ENCODE peak calls at places on chromosomes 3 and 15, in seven cellular contexts. One of them, this sample, is unnamed.

GRCh38 chr15:36958611-36959010 is 141.7 kb downstream of the MEIS2 start:
- DNase-seq in AG08395: no peak
- DNase-seq in NCI-H1436: no peak
- DNase-seq in activated CD4-positive, alpha-beta T cell treated with anti-CD3 and anti-CD28 coated beads for 24 hours: no peak
- DNase-seq in retina: no peak
- DNase-seq in OCI-LY7: no peak
- DNase-seq in SK-MEL-5: no peak
- DNase-seq in this sample: no peak

GRCh38 chr3:9732080-9732752 is 681 bp downstream of the BRPF1 start:
- DNase-seq in AG08395: peak; percentile 18
- DNase-seq in NCI-H1436: no peak
- DNase-seq in activated CD4-positive, alpha-beta T cell treated with anti-CD3 and anti-CD28 coated beads for 24 hours: no peak
- DNase-seq in retina: no peak
- DNase-seq in SK-MEL-5: no peak
- DNase-seq in OCI-LY7: peak; percentile 19
- DNase-seq in this sample: no peak

GRCh38 chr15:92656089-92656488 is 514 bp upstream of the FAM174B start:
- DNase-seq in NCI-H1436: no peak
- DNase-seq in activated CD4-positive, alpha-beta T cell treated with anti-CD3 and anti-CD28 coated beads for 24 hours: no peak
- DNase-seq in SK-MEL-5: no peak
- DNase-seq in retina: no peak
- DNase-seq in OCI-LY7: no peak
- DNase-seq in AG08395: no peak
- DNase-seq in this sample: no peak

GRCh38 chr3:11878837-11879236 is 32.2 kb upstream of the TAMM41 start:
- DNase-seq in NCI-H1436: no peak
- DNase-seq in activated CD4-positive, alpha-beta T cell treated with anti-CD3 and anti-CD28 coated beads for 24 hours: no peak
- DNase-seq in AG08395: no peak
- DNase-seq in retina: no peak
- DNase-seq in OCI-LY7: no peak
- DNase-seq in SK-MEL-5: no peak
- DNase-seq in this sample: no peak

GRCh38 chr3:71652786-71653419 is 69.4 kb upstream of the FOXP1 start:
- DNase-seq in AG08395: peak; percentile 65
- DNase-seq in OCI-LY7: peak; percentile 71
- DNase-seq in NCI-H1436: no peak
- DNase-seq in SK-MEL-5: peak; percentile 75
- DNase-seq in retina: peak; percentile 58
- DNase-seq in activated CD4-positive, alpha-beta T cell treated with anti-CD3 and anti-CD28 coated beads for 24 hours: no peak
- DNase-seq in this sample: peak; percentile 23

GRCh38 chr3:11099306-11099705 is 55.0 kb upstream of the HRH1 start:
- DNase-seq in OCI-LY7: no peak
- DNase-seq in SK-MEL-5: no peak
- DNase-seq in AG08395: no peak
- DNase-seq in activated CD4-positive, alpha-beta T cell treated with anti-CD3 and anti-CD28 coated beads for 24 hours: no peak
- DNase-seq in retina: no peak
- DNase-seq in NCI-H1436: no peak
- DNase-seq in this sample: no peak

GRCh38 chr3:23075478-23075877 is 127.6 kb upstream of the UBE2E2 start:
- DNase-seq in OCI-LY7: no peak
- DNase-seq in NCI-H1436: no peak
- DNase-seq in AG08395: peak; percentile 55
- DNase-seq in retina: no peak
- DNase-seq in activated CD4-positive, alpha-beta T cell treated with anti-CD3 and anti-CD28 coated beads for 24 hours: no peak
- DNase-seq in SK-MEL-5: no peak
- DNase-seq in this sample: no peak

GRCh38 chr3:94115482-94115881 is 52.6 kb downstream of the NSUN3 start:
- DNase-seq in retina: peak; percentile 73
- DNase-seq in AG08395: peak; percentile 41
- DNase-seq in SK-MEL-5: peak; percentile 66
- DNase-seq in OCI-LY7: peak; percentile 3
- DNase-seq in activated CD4-positive, alpha-beta T cell treated with anti-CD3 and anti-CD28 coated beads for 24 hours: no peak
- DNase-seq in NCI-H1436: no peak
- DNase-seq in this sample: no peak

GRCh38 chr3:124636101-124636862 is 94.0 kb upstream of the UMPS start:
- DNase-seq in retina: no peak
- DNase-seq in NCI-H1436: no peak
- DNase-seq in AG08395: no peak
- DNase-seq in OCI-LY7: no peak
- DNase-seq in SK-MEL-5: no peak
- DNase-seq in activated CD4-positive, alpha-beta T cell treated with anti-CD3 and anti-CD28 coated beads for 24 hours: no peak
- DNase-seq in this sample: no peak

GRCh38 chr3:185760091-185760490 is 64.8 kb downstream of the IGF2BP2 start:
- DNase-seq in NCI-H1436: no peak
- DNase-seq in SK-MEL-5: no peak
- DNase-seq in activated CD4-positive, alpha-beta T cell treated with anti-CD3 and anti-CD28 coated beads for 24 hours: no peak
- DNase-seq in retina: no peak
- DNase-seq in OCI-LY7: no peak
- DNase-seq in AG08395: peak; percentile 17
- DNase-seq in this sample: no peak

GRCh38 chr3:37812497-37812896 is 49.2 kb upstream of the CTDSPL start:
- DNase-seq in retina: no peak
- DNase-seq in OCI-LY7: no peak
- DNase-seq in AG08395: no peak
- DNase-seq in SK-MEL-5: no peak
- DNase-seq in activated CD4-positive, alpha-beta T cell treated with anti-CD3 and anti-CD28 coated beads for 24 hours: no peak
- DNase-seq in NCI-H1436: no peak
- DNase-seq in this sample: no peak

GRCh38 chr3:111781561-111782446 is 77.3 kb upstream of the PHLDB2 start:
- DNase-seq in OCI-LY7: no peak
- DNase-seq in SK-MEL-5: no peak
- DNase-seq in AG08395: no peak
- DNase-seq in activated CD4-positive, alpha-beta T cell treated with anti-CD3 and anti-CD28 coated beads for 24 hours: no peak
- DNase-seq in NCI-H1436: no peak
- DNase-seq in retina: no peak
- DNase-seq in this sample: no peak

GRCh38 chr15:57220220-57220619 is 156.1 kb upstream of the CGNL1 start:
- DNase-seq in SK-MEL-5: peak; percentile 80
- DNase-seq in activated CD4-positive, alpha-beta T cell treated with anti-CD3 and anti-CD28 coated beads for 24 hours: no peak
- DNase-seq in OCI-LY7: no peak
- DNase-seq in AG08395: peak; percentile 42
- DNase-seq in retina: no peak
- DNase-seq in NCI-H1436: no peak
- DNase-seq in this sample: no peak

GRCh38 chr15:90205050-90205848 is 4.1 kb downstream of the SEMA4B start:
- DNase-seq in SK-MEL-5: no peak
- DNase-seq in AG08395: no peak
- DNase-seq in activated CD4-positive, alpha-beta T cell treated with anti-CD3 and anti-CD28 coated beads for 24 hours: no peak
- DNase-seq in retina: no peak
- DNase-seq in OCI-LY7: no peak
- DNase-seq in NCI-H1436: no peak
- DNase-seq in this sample: no peak

GRCh38 chr3:146326875-146327543 is 76.1 kb upstream of the PLSCR4 start:
- DNase-seq in OCI-LY7: peak; percentile 0
- DNase-seq in AG08395: peak; percentile 72
- DNase-seq in NCI-H1436: peak; percentile 43
- DNase-seq in SK-MEL-5: peak; percentile 81
- DNase-seq in activated CD4-positive, alpha-beta T cell treated with anti-CD3 and anti-CD28 coated beads for 24 hours: no peak
- DNase-seq in retina: peak; percentile 14
- DNase-seq in this sample: peak; percentile 37

GRCh38 chr15:88729581-88729980 is 73.7 kb upstream of the ACAN start:
- DNase-seq in AG08395: no peak
- DNase-seq in OCI-LY7: no peak
- DNase-seq in retina: no peak
- DNase-seq in SK-MEL-5: no peak
- DNase-seq in activated CD4-positive, alpha-beta T cell treated with anti-CD3 and anti-CD28 coated beads for 24 hours: no peak
- DNase-seq in NCI-H1436: no peak
- DNase-seq in this sample: no peak

GRCh38 chr15:68986292-68986691 is 28.2 kb upstream of the NOX5 start:
- DNase-seq in AG08395: no peak
- DNase-seq in retina: no peak
- DNase-seq in NCI-H1436: peak; percentile 60
- DNase-seq in activated CD4-positive, alpha-beta T cell treated with anti-CD3 and anti-CD28 coated beads for 24 hours: no peak
- DNase-seq in OCI-LY7: no peak
- DNase-seq in SK-MEL-5: no peak
- DNase-seq in this sample: no peak

GRCh38 chr3:4768021-4768420 is 211.2 kb upstream of the BHLHE40 start:
- DNase-seq in AG08395: no peak
- DNase-seq in OCI-LY7: no peak
- DNase-seq in retina: no peak
- DNase-seq in NCI-H1436: no peak
- DNase-seq in SK-MEL-5: no peak
- DNase-seq in activated CD4-positive, alpha-beta T cell treated with anti-CD3 and anti-CD28 coated beads for 24 hours: no peak
- DNase-seq in this sample: no peak

GRCh38 chr3:172658344-172659245 is 52.3 kb downstream of the NCEH1 start:
- DNase-seq in AG08395: peak; percentile 77
- DNase-seq in NCI-H1436: no peak
- DNase-seq in OCI-LY7: no peak
- DNase-seq in activated CD4-positive, alpha-beta T cell treated with anti-CD3 and anti-CD28 coated beads for 24 hours: no peak
- DNase-seq in SK-MEL-5: peak; percentile 98
- DNase-seq in retina: no peak
- DNase-seq in this sample: peak; percentile 95

GRCh38 chr3:51938780-51939425 is 2.8 kb downstream of the RRP9 start:
- DNase-seq in activated CD4-positive, alpha-beta T cell treated with anti-CD3 and anti-CD28 coated beads for 24 hours: no peak
- DNase-seq in retina: no peak
- DNase-seq in SK-MEL-5: no peak
- DNase-seq in OCI-LY7: no peak
- DNase-seq in NCI-H1436: no peak
- DNase-seq in AG08395: no peak
- DNase-seq in this sample: no peak

GRCh38 chr15:69463182-69463756 is 10.7 kb downstream of the RPLP1 start:
- DNase-seq in NCI-H1436: no peak
- DNase-seq in retina: no peak
- DNase-seq in SK-MEL-5: no peak
- DNase-seq in activated CD4-positive, alpha-beta T cell treated with anti-CD3 and anti-CD28 coated beads for 24 hours: no peak
- DNase-seq in OCI-LY7: no peak
- DNase-seq in AG08395: no peak
- DNase-seq in this sample: no peak

GRCh38 chr3:102182162-102182561 is 252.7 kb upstream of the ZPLD1 start:
- DNase-seq in AG08395: no peak
- DNase-seq in activated CD4-positive, alpha-beta T cell treated with anti-CD3 and anti-CD28 coated beads for 24 hours: no peak
- DNase-seq in SK-MEL-5: no peak
- DNase-seq in NCI-H1436: no peak
- DNase-seq in retina: no peak
- DNase-seq in OCI-LY7: no peak
- DNase-seq in this sample: no peak

GRCh38 chr15:64763021-64763420 is 12.4 kb downstream of the RBPMS2 start:
- DNase-seq in OCI-LY7: no peak
- DNase-seq in NCI-H1436: no peak
- DNase-seq in retina: no peak
- DNase-seq in activated CD4-positive, alpha-beta T cell treated with anti-CD3 and anti-CD28 coated beads for 24 hours: no peak
- DNase-seq in AG08395: no peak
- DNase-seq in SK-MEL-5: no peak
- DNase-seq in this sample: no peak

GRCh38 chr3:184261270-184262165 is at the start of gene CAMK2N2:
- DNase-seq in retina: peak; percentile 77
- DNase-seq in activated CD4-positive, alpha-beta T cell treated with anti-CD3 and anti-CD28 coated beads for 24 hours: peak; percentile 49
- DNase-seq in SK-MEL-5: peak; percentile 80
- DNase-seq in NCI-H1436: peak; percentile 92
- DNase-seq in OCI-LY7: peak; percentile 33
- DNase-seq in AG08395: peak; percentile 66
- DNase-seq in this sample: peak; percentile 45

GRCh38 chr15:64019764-64020163 is 26.5 kb downstream of the DAPK2 start:
- DNase-seq in activated CD4-positive, alpha-beta T cell treated with anti-CD3 and anti-CD28 coated beads for 24 hours: no peak
- DNase-seq in retina: no peak
- DNase-seq in OCI-LY7: no peak
- DNase-seq in AG08395: peak; percentile 44
- DNase-seq in NCI-H1436: no peak
- DNase-seq in SK-MEL-5: no peak
- DNase-seq in this sample: no peak

GRCh38 chr3:126784254-126784653 is 80.2 kb downstream of the CHCHD6 start:
- DNase-seq in NCI-H1436: no peak
- DNase-seq in retina: no peak
- DNase-seq in SK-MEL-5: no peak
- DNase-seq in activated CD4-positive, alpha-beta T cell treated with anti-CD3 and anti-CD28 coated beads for 24 hours: no peak
- DNase-seq in OCI-LY7: no peak
- DNase-seq in AG08395: no peak
- DNase-seq in this sample: no peak

GRCh38 chr3:9147215-9147895 is 102.1 kb downstream of the SRGAP3 start:
- DNase-seq in retina: no peak
- DNase-seq in OCI-LY7: no peak
- DNase-seq in activated CD4-positive, alpha-beta T cell treated with anti-CD3 and anti-CD28 coated beads for 24 hours: no peak
- DNase-seq in AG08395: no peak
- DNase-seq in SK-MEL-5: no peak
- DNase-seq in NCI-H1436: no peak
- DNase-seq in this sample: no peak

GRCh38 chr3:126378341-126378751 is 16.4 kb upstream of the CFAP100 start:
- DNase-seq in activated CD4-positive, alpha-beta T cell treated with anti-CD3 and anti-CD28 coated beads for 24 hours: no peak
- DNase-seq in OCI-LY7: no peak
- DNase-seq in SK-MEL-5: no peak
- DNase-seq in AG08395: no peak
- DNase-seq in retina: no peak
- DNase-seq in NCI-H1436: no peak
- DNase-seq in this sample: no peak

GRCh38 chr3:123679712-123680386 is 95.0 kb upstream of the HACD2 start:
- DNase-seq in activated CD4-positive, alpha-beta T cell treated with anti-CD3 and anti-CD28 coated beads for 24 hours: no peak
- DNase-seq in NCI-H1436: no peak
- DNase-seq in AG08395: no peak
- DNase-seq in OCI-LY7: no peak
- DNase-seq in retina: no peak
- DNase-seq in SK-MEL-5: no peak
- DNase-seq in this sample: no peak

GRCh38 chr3:59517448-59517847 is 467.6 kb upstream of the CFAP20DC start:
- DNase-seq in AG08395: no peak
- DNase-seq in NCI-H1436: peak; percentile 10
- DNase-seq in SK-MEL-5: no peak
- DNase-seq in OCI-LY7: no peak
- DNase-seq in retina: no peak
- DNase-seq in activated CD4-positive, alpha-beta T cell treated with anti-CD3 and anti-CD28 coated beads for 24 hours: no peak
- DNase-seq in this sample: no peak

This sample was measured in HS-5.